ENCODE peak calls at places on chromosomes 13 and 19, in seven cellular contexts. Z is right atrium auricular region, L is AG04450, M is tibial artery, X is PC-9, R is lung, I is BJ. P is an unnamed sample.

GRCh38 chr19:46394398-46394797 is 19.0 kb downstream of the CCDC8 start:
- DNase-seq in Z (no peak), L (no peak), M (no peak), X (no peak), R (no peak), I (no peak), P (no peak)

GRCh38 chr13:23987331-23987730 is 90.0 kb upstream of the C1QTNF9B start:
- DNase-seq in Z (no peak), L (peak), M (no peak), X (no peak), R (no peak), I (peak), P (no peak)

GRCh38 chr19:38224014-38224862 is at the start of gene DPF1:
- DNase-seq in Z (no peak), L (no peak), M (no peak), X (peak), R (no peak), I (no peak), P (no peak)

GRCh38 chr19:46470376-46470775 is 987 bp downstream of the PNMA8A start:
- DNase-seq in Z (no peak), L (no peak), M (peak), X (no peak), R (no peak), I (no peak), P (no peak)

GRCh38 chr19:38838986-38839761 is 7.6 kb upstream of the ECH1 start:
- DNase-seq in Z (no peak), L (no peak), M (no peak), X (no peak), R (no peak), I (no peak), P (no peak)

GRCh38 chr13:98839826-98840769 is 87.6 kb upstream of the SLC15A1 start:
- DNase-seq in Z (peak), L (no peak), M (no peak), X (peak), R (peak), I (no peak), P (no peak)

GRCh38 chr13:44930907-44931676 is 58.2 kb downstream of the NUFIP1 start:
- DNase-seq in Z (no peak), L (no peak), M (no peak), X (peak), R (no peak), I (no peak), P (no peak)

GRCh38 chr13:99064624-99065249 is 86.9 kb upstream of the DOCK9 start:
- DNase-seq in Z (no peak), L (no peak), M (no peak), X (no peak), R (no peak), I (no peak), P (no peak)

GRCh38 chr19:18795540-18795939 is 4.4 kb upstream of the COMP start:
- DNase-seq in Z (peak), L (no peak), M (no peak), X (peak), R (no peak), I (no peak), P (no peak)

GRCh38 chr13:112761701-112762689 is 72.2 kb downstream of the ATP11A start:
- DNase-seq in Z (peak), L (no peak), M (no peak), X (peak), R (peak), I (no peak), P (no peak)

GRCh38 chr13:113843864-113844556 is 19.9 kb downstream of the GAS6 start:
- DNase-seq in Z (no peak), L (no peak), M (peak), X (no peak), R (no peak), I (no peak), P (no peak)

GRCh38 chr19:17370026-17370587 is 7.0 kb downstream of the PLVAP start:
- DNase-seq in Z (no peak), L (peak), M (no peak), X (no peak), R (no peak), I (no peak), P (no peak)

GRCh38 chr19:39321832-39322176 is 1.1 kb upstream of the LRFN1 start:
- DNase-seq in Z (no peak), L (no peak), M (no peak), X (no peak), R (no peak), I (no peak), P (no peak)

GRCh38 chr13:113753171-113753570 is 5.9 kb upstream of the TMEM255B start:
- DNase-seq in Z (no peak), L (no peak), M (no peak), X (no peak), R (no peak), I (no peak), P (no peak)

GRCh38 chr13:112254900-112255299 is 121.3 kb upstream of the SPACA7 start:
- DNase-seq in Z (peak), L (no peak), M (no peak), X (no peak), R (peak), I (no peak), P (no peak)

GRCh38 chr19:40594251-40594650 is 6.9 kb upstream of the LTBP4 start:
- DNase-seq in Z (no peak), L (no peak), M (no peak), X (no peak), R (no peak), I (no peak), P (no peak)

GRCh38 chr13:96817336-96817941 is 176.8 kb downstream of the OXGR1 start:
- DNase-seq in Z (no peak), L (no peak), M (no peak), X (no peak), R (no peak), I (no peak), P (no peak)

GRCh38 chr13:73090116-73090811 is 31.5 kb downstream of the KLF5 start:
- DNase-seq in Z (no peak), L (peak), M (no peak), X (peak), R (peak), I (peak), P (peak)

GRCh38 chr19:45423033-45423588 is 606 bp downstream of the ERCC1 start:
- DNase-seq in Z (no peak), L (no peak), M (no peak), X (no peak), R (no peak), I (no peak), P (no peak)

GRCh38 chr13:29593605-29594297 is 1.7 kb downstream of the SLC7A1 start:
- DNase-seq in Z (no peak), L (no peak), M (no peak), X (no peak), R (no peak), I (no peak), P (no peak)

GRCh38 chr13:113741101-113741731 is 17.8 kb upstream of the TMEM255B start:
- DNase-seq in Z (no peak), L (no peak), M (no peak), X (no peak), R (no peak), I (no peak), P (no peak)

GRCh38 chr19:54188224-54188871 is 1.0 kb downstream of the MBOAT7 start:
- DNase-seq in Z (no peak), L (no peak), M (no peak), X (peak), R (peak), I (no peak), P (no peak)

GRCh38 chr19:16233836-16234551 is 36.3 kb downstream of the AP1M1 start:
- DNase-seq in Z (no peak), L (no peak), M (peak), X (no peak), R (no peak), I (no peak), P (no peak)

GRCh38 chr13:46402178-46402577 is 15.1 kb upstream of the RUBCNL start:
- DNase-seq in Z (no peak), L (no peak), M (no peak), X (no peak), R (no peak), I (no peak), P (no peak)

GRCh38 chr19:50312967-50313811 is 16.0 kb downstream of the KCNC3 start:
- DNase-seq in Z (no peak), L (no peak), M (no peak), X (no peak), R (no peak), I (no peak), P (no peak)

GRCh38 chr13:46304546-46304945 is 82.5 kb downstream of the RUBCNL start:
- DNase-seq in Z (no peak), L (no peak), M (no peak), X (no peak), R (no peak), I (no peak), P (no peak)

GRCh38 chr13:106078191-106078590 is 457.3 kb downstream of the EFNB2 start:
- DNase-seq in Z (no peak), L (no peak), M (no peak), X (no peak), R (no peak), I (no peak), P (no peak)

GRCh38 chr19:3075605-3076431 is 13.5 kb upstream of the TLE5 start:
- DNase-seq in Z (no peak), L (no peak), M (no peak), X (peak), R (peak), I (no peak), P (no peak)

GRCh38 chr13:32791545-32792172 is 205.4 kb downstream of the PDS5B start:
- DNase-seq in Z (no peak), L (no peak), M (no peak), X (no peak), R (no peak), I (no peak), P (no peak)

DNA sequence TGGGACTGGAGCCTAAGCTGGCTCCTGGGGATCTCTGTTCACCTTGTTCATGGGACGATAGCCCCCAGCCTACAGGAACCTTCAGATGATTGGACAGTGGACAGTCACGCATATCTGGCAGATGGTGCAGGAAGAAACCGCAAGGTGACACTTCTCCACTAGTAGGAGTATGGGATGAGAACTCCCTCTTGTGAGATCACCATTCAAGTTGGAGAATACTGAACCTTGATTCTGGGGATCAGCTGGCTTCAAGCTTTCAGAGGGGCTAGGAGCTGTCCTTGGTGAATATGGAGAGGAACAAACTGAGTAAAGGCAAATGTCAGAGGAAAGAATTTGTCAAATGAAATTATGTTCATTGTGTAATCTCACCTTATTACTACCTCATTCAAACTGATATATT is 204.5 kb downstream of the PDS5B start:
- DNase-seq in Z (no peak), L (no peak), M (no peak), X (no peak), R (no peak), I (no peak), P (no peak)
- TF ChIP-seq CTCF in Z (no peak), L (peak), M (no peak), X (no peak), R (no peak), I (no peak), P (peak)

GRCh38 chr19:56404705-56405056 is 549 bp downstream of the ZNF583 start:
- DNase-seq in Z (no peak), L (no peak), M (no peak), X (no peak), R (no peak), I (no peak), P (no peak)
- H3K4me3 ChIP-seq in Z (peak), L (peak), M (peak), X (peak), R (peak), I (peak), P (peak)

DNA sequence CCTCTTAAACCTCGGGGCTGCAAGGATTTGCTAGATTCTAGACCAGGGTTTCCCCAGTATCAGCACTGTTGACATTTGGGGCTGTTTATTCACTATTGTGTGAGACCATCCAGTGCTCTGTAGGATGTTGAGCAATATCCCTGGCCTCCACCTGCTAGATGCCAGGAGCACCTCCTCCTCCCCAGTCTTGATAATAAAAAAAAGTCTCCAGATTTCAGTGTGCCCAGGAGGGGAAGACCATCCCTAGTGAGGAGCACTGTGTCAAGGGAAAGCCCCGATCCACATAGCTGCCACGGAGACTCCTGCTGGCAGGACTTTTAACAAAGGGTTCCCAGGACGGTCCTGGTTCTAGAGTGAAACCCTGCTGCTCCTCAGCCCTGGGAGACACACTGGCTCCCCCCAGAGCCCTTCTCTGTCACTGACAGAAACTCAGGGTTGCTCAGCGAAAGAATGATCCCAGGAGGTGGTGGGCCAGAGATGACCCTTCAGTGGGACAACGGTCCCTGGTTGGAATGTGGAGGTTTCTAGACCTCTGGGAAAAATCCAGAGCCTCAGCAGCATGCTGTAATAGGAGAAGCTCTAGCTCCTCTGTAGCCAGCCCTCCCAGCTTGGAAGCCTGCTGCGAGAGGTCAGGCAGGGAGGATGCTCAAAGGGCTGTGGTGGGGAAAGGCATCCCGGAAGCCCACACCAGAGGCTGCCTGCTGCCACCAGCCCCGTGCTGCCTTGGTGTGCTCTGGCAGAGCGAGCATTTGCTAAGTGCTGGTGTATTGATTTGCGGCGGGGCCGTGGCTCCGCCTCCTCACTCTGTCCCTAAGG is 20.3 kb downstream of the LYL1 start:
- DNase-seq in Z (no peak), L (no peak), M (no peak), X (no peak), R (no peak), I (no peak), P (no peak)
- TF ChIP-seq CTCF in Z (peak), L (peak), M (peak), X (peak), R (no peak), I (peak), P (peak)

GRCh38 chr19:1766800-1767352 is 13.6 kb downstream of the ONECUT3 start:
- DNase-seq in Z (no peak), L (no peak), M (no peak), X (no peak), R (no peak), I (no peak), P (no peak)
- H3K4me3 ChIP-seq in Z (no peak), L (no peak), M (no peak), X (no peak), R (no peak), I (no peak), P (no peak)

GRCh38 chr19:33808399-33808798 is 11.7 kb downstream of the KCTD15 start:
- DNase-seq in Z (no peak), L (no peak), M (no peak), X (no peak), R (no peak), I (no peak), P (no peak)

GRCh38 chr19:33804021-33804799 is 7.5 kb downstream of the KCTD15 start:
- DNase-seq in Z (peak), L (no peak), M (peak), X (peak), R (no peak), I (no peak), P (peak)

GRCh38 chr19:33806434-33806881 is 9.8 kb downstream of the KCTD15 start:
- DNase-seq in Z (no peak), L (no peak), M (no peak), X (no peak), R (no peak), I (no peak), P (no peak)

GRCh38 chr19:33805313-33805712 is 8.6 kb downstream of the KCTD15 start:
- DNase-seq in Z (no peak), L (no peak), M (no peak), X (no peak), R (no peak), I (no peak), P (no peak)

DNA sequence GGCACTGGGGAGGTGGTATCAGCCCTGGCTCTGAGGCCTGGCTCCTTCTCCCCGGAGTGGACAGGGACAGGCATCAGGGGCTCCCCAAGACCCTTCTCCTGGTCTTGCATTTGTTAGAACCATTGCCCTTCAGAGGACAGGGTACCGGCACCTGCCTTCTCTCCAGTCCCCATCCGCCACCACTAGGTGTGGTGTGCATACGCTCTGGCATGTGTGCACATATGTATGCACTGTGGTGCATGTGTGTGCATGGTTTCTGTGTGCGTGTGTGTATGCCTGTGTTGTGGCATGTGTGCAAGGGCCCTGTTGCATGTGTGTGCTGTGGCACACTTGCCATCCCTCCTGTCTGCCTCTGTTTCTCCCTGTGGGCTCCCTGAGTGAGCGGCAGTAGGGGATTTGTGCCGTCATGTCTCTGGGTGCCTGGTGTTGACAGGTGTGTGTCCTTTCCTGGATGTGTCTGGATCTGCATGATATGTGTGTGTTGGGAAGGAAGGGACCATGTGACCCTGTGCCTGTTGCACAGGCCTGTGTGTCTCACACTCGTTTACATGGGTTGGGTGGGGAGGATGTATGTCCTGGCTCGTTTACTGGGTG is 9.3 kb downstream of the KCTD15 start:
- DNase-seq in Z (no peak), L (no peak), M (no peak), X (no peak), R (no peak), I (no peak), P (no peak)
- TF ChIP-seq CTCF in Z (no peak), L (no peak), M (no peak), X (no peak), R (no peak), I (no peak), P (no peak)

GRCh38 chr19:41864374-41864773 is 4.3 kb downstream of the RPS19 start:
- DNase-seq in Z (no peak), L (no peak), M (no peak), X (no peak), R (no peak), I (no peak), P (no peak)
- H3K4me3 ChIP-seq in Z (no peak), L (no peak), M (no peak), X (no peak), R (no peak), I (no peak), P (no peak)